ENCODE peak calls at places on chromosomes 3 and 15, in five cellular contexts. G is lower lobe of right lung; I is A549; C is right lobe of liver; Y is CD4-positive, CD25-positive, alpha-beta regulatory T cell. H is an unnamed sample.

GRCh38 chr3:141845407-141846049 is 30.9 kb upstream of the ATP1B3 start:
- ATAC-seq in I (peak), Y (no peak), G (no peak), C (no peak), H (no peak)

GRCh38 chr15:41933771-41934170 is 38.6 kb downstream of the EHD4 start:
- ATAC-seq in G (peak), Y (no peak), C (peak), I (peak), H (no peak)

GRCh38 chr15:51185213-51185619 is 90.5 kb upstream of the TNFAIP8L3 start:
- ATAC-seq in G (peak), Y (no peak), I (no peak), C (no peak), H (no peak)

GRCh38 chr3:10149222-10149621 is 7.6 kb downstream of the VHL start:
- ATAC-seq in C (peak), I (no peak), Y (no peak), G (peak), H (no peak)

GRCh38 chr3:61333562-61333961 is 82.3 kb upstream of the FHIT start:
- ATAC-seq in Y (no peak), C (no peak), I (no peak), G (no peak), H (no peak)

GRCh38 chr15:77224352-77224751 is 153.4 kb upstream of the TSPAN3 start:
- ATAC-seq in I (no peak), Y (no peak), C (peak), G (no peak), H (no peak)

GRCh38 chr15:40847225-40847961 is 3.5 kb downstream of the SPINT1 start:
- ATAC-seq in I (peak), C (peak), G (peak), Y (no peak), H (peak)

GRCh38 chr3:66418432-66419052 is 82.3 kb downstream of the LRIG1 start:
- ATAC-seq in Y (no peak), I (no peak), C (peak), G (peak), H (peak)

GRCh38 chr15:33852570-33852969 is 115.7 kb upstream of the CHRM5 start:
- ATAC-seq in G (no peak), I (peak), C (no peak), Y (no peak), H (no peak)

GRCh38 chr3:61194892-61195538 is 56.2 kb downstream of the FHIT start:
- ATAC-seq in C (peak), Y (no peak), G (no peak), I (no peak), H (no peak)

GRCh38 chr15:91271565-91272153 is 171.6 kb downstream of the SV2B start:
- ATAC-seq in I (peak), G (peak), C (peak), Y (peak), H (peak)

GRCh38 chr3:141462176-141462859 is 24.5 kb upstream of the RASA2 start:
- ATAC-seq in I (no peak), G (no peak), Y (no peak), C (no peak), H (no peak)

GRCh38 chr3:7618606-7619005 is 757.7 kb downstream of the GRM7 start:
- ATAC-seq in G (no peak), C (peak), Y (no peak), I (no peak), H (no peak)

GRCh38 chr3:46996689-46997452 is 17.4 kb downstream of the NBEAL2 start:
- ATAC-seq in G (no peak), Y (no peak), I (no peak), C (no peak), H (no peak)
- H3K27ac ChIP-seq in G (no peak), Y (no peak), I (no peak), C (no peak), H (no peak)

GRCh38 chr3:46892285-46893145 is 15.0 kb downstream of the PTH1R start:
- ATAC-seq in Y (no peak), G (peak), C (peak), I (peak), H (peak)
- H3K27ac ChIP-seq in Y (no peak), G (no peak), C (no peak), I (peak), H (no peak)

DNA sequence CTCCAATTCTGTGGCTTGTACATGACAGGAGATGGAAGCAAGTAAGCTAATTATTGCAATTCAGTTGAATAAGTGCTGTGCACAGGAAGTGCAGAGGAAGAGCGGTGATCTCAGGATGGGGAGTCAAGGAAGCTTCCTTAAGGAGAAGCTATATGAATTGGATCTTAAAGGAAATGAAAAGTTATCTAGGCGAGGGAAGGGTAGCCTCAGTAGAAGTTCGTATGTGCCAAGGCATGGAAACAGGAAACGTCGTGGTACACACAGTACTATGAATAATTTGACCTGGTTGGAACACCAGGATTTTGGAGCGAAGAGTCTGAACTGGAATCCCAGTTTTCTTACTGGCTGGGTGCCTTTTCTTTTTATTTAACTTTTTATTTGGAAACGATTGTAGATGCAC is 39.3 kb downstream of the ST6GAL1 start:
- ATAC-seq in Y (no peak), I (no peak), C (no peak), G (no peak), H (peak)
- H3K27ac ChIP-seq in Y (no peak), I (no peak), C (no peak), G (no peak), H (no peak)

GRCh38 chr3:14200276-14200675 is 21.7 kb downstream of the LSM3 start:
- ATAC-seq in Y (no peak), C (no peak), G (no peak), I (no peak), H (no peak)
- H3K27ac ChIP-seq in Y (no peak), C (no peak), G (no peak), I (no peak), H (no peak)

DNA sequence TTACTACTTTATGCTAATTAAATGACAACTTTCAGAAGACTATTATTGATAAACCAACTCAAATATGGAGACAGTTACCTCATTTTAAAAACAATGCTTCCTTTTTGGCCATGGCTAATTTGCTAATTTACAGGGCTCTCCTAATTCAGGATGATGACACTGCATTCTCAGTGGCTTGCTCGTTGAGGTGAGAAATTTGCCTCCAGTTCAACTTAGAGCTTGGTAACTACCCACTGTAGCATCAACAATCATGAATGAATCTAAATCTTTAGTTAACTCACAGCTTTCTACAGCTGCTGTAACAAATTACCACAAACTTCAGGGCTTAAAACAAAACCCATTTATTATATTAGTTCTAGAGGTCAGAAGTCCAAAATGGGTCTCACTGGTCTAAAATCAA is 14.0 kb downstream of the PBRM1 start:
- ATAC-seq in I (no peak), C (no peak), G (no peak), Y (no peak), H (no peak)
- H3K27ac ChIP-seq in I (peak), C (no peak), G (no peak), Y (peak), H (peak)

GRCh38 chr3:17874630-17875029 is 132.2 kb upstream of the TBC1D5 start:
- ATAC-seq in C (no peak), G (no peak), Y (no peak), I (no peak), H (no peak)
- H3K27ac ChIP-seq in C (no peak), G (no peak), Y (no peak), I (no peak), H (no peak)

DNA sequence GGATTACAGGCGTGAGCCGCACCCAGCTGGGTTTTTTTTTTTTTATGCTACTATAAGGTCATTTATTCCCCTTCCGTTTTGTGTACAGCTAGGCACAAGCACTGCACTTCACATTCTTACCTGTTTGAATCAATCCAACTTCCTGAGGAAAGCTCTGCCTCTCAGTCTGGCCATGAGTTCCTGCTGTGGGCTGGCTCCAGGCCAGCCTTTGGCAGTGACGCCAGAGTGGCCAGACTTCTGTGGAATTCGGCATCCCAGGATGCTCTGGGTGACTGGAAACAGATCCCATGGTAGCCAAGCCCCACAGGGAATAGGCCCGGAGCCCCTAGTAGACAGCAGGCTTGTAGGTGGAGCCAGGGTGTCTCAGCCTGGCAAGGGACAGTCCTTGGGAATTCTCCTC is 21.5 kb upstream of the TIMP4 start:
- ATAC-seq in Y (no peak), I (peak), C (peak), G (peak), H (no peak)
- H3K27ac ChIP-seq in Y (no peak), I (peak), C (no peak), G (peak), H (no peak)

GRCh38 chr3:134709076-134709475 is 58.3 kb upstream of the KY start:
- ATAC-seq in G (no peak), I (no peak), C (no peak), Y (no peak), H (no peak)
- H3K27ac ChIP-seq in G (no peak), I (no peak), C (no peak), Y (no peak), H (no peak)

DNA sequence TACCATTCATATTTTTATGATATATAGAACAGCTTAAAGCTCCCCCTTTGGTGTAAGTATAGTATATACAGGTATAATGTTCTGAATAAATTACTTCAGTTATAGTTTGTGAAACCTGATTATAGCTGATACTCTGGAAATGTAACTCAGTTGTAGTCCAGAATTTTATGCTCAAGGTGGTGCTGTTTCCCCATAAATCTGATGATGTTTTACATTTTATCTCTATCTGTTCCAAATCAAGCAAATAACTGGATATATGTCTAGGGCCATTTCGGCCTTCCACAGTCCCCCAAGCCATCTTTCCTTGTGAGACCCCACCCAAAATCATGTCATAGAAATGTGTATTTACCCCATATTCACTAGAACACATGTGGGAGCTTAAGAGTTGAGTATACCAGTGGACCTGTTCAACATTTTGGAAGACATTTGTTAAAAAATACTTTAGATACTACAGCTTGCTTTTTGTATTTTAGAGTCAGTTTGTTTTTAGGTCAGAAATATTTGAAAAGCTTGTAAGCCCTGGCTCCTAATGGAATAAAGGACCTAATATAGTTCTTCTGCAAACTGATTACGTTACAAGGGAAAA is 107.1 kb downstream of the ATG7 start:
- ATAC-seq in I (peak), G (no peak), Y (no peak), C (peak), H (peak)
- H3K27ac ChIP-seq in I (no peak), G (peak), Y (no peak), C (no peak), H (peak)

DNA sequence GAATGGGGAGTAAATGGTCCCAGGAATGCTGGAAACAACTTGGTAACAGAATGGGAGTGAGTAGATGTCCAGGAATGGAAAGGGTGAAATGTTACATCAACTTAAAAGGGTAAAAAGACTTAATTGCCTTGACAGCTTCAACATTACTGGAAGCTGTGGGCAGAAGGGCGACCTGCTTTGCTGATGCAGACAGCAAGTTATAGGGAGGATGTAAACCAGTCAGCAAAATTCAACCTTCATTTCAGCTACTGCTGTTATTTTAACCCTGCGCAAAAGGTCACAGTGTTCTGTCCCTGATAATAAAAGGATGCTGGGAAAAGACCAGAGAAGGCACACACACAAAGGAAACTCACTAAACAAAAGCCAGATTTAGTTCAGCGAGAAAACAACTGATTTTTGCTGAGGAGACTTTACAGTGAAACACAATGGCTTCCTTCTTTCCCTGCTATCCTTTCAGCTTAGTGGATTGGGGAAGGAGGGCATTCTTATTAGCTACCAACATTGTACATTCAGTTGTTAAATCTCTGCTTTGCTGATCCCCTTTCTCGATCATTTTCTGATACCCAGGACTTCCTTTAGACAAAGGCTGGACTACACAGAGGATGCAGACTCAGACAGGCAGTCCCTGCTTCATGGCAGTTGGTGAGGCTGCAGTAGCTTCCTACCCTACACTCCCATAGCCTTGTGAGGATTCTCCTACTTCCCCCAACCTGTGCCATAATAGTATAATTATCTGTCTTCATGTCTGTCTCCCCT is 62.0 kb downstream of the P3H2 start:
- ATAC-seq in G (no peak), Y (no peak), C (peak), I (peak), H (peak)
- H3K27ac ChIP-seq in G (no peak), Y (no peak), C (peak), I (peak), H (peak)

H was measured in gastroesophageal sphincter.